ENCODE peak calls at places on chromosomes 3 and 15, in seven cellular contexts. I is ovary, T is left lung, O is HCT116, G is endodermal cell, F is IMR-90, Q is upper lobe of right lung. P is an unnamed sample.

GRCh38 chr3:20066848-20067617 is 26.8 kb downstream of the KAT2B start:
- DNase-seq in I (peak; percentile 46), T (no peak), O (no peak), G (no peak), F (no peak), Q (no peak), P (no peak)

GRCh38 chr15:49506341-49506740 is 83.3 kb downstream of the FGF7 start:
- DNase-seq in I (no peak), T (no peak), O (no peak), G (no peak), F (no peak), Q (no peak), P (no peak)

GRCh38 chr3:22284559-22284958 is 533.5 kb upstream of the ZNF385D start:
- DNase-seq in I (no peak), T (no peak), O (no peak), G (no peak), F (peak; percentile 2), Q (no peak), P (no peak)

GRCh38 chr15:89230277-89230676 is 8.9 kb upstream of the RLBP1 start:
- DNase-seq in I (no peak), T (no peak), O (no peak), G (no peak), F (peak; percentile 7), Q (no peak), P (no peak)

GRCh38 chr15:45869034-45869668 is 234.3 kb downstream of the SQOR start:
- DNase-seq in I (no peak), T (no peak), O (no peak), G (no peak), F (no peak), Q (no peak), P (no peak)

GRCh38 chr15:40825661-40826088 is 2.8 kb downstream of the PPP1R14D start:
- DNase-seq in I (no peak), T (no peak), O (no peak), G (no peak), F (peak; percentile 69), Q (no peak), P (no peak)

GRCh38 chr3:142568393-142569017 is 10.0 kb downstream of the ATR start:
- DNase-seq in I (no peak), T (no peak), O (no peak), G (peak; percentile 88), F (no peak), Q (no peak), P (no peak)

GRCh38 chr15:76340198-76340801 is 3.7 kb downstream of the ISL2 start:
- DNase-seq in I (no peak), T (peak; percentile 82), O (no peak), G (peak; percentile 76), F (no peak), Q (no peak), P (no peak)

GRCh38 chr3:128794067-128794768 is 68.2 kb downstream of the RAB7A start:
- DNase-seq in I (no peak), T (no peak), O (peak; percentile 42), G (no peak), F (peak; percentile 86), Q (no peak), P (no peak)

DNA sequence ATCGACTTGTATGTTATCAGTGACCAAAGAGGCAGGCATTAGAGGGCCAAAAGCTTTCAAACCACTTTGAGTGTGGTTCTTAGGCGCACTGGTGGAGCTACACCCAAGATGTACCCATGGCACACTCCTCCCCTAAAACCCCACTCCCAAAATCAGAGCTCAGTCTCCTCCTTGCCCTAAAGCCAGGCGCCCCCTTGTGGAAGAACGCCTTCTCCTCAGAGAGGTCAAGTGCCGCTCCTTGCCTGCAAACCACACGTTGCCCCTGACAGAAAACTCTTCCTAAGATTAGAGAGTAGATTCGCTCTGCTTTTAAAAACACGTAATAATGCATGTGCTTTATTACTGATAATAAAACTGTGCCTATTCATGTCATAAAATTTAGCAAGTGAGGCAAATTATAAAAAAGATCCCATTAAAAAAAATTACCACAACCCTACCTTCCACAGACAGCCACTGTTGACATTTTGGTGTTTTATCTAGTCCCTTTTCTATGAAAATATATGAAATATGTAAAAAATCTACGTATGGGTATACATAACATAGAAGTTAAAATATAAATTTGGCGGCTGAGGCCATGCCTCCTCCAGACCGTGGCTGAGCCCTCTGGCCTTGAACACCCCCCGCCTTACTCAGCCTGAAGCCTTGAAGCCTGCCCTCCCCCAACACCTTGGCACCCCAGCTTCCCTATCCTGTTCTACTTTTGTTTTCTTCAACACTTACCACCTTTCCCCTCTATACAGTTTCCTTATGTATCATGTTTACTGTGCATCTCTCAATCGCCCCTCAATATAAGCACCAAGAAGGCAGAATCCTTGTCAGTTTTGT is 33.5 kb downstream of the BCL2L10 start:
- DNase-seq in I (peak; percentile 62), T (peak; percentile 89), O (peak; percentile 54), G (peak; percentile 96), F (peak; percentile 56), Q (peak; percentile 89), P (no peak)
- H3K27ac ChIP-seq in I (no peak overlapping the region), T (no peak overlapping the region), O (no peak overlapping the region), G (no peak overlapping the region), F (no peak overlapping the region), Q (no peak overlapping the region), P (no peak overlapping the region)

GRCh38 chr15:83652606-83653204 is 1.2 kb upstream of the ADAMTSL3 start:
- DNase-seq in I (no peak), T (no peak), O (no peak), G (no peak), F (no peak), Q (no peak), P (no peak)

GRCh38 chr15:83653288-83653638 is 660 bp upstream of the ADAMTSL3 start:
- DNase-seq in I (peak; percentile 10), T (peak; percentile 71), O (no peak), G (peak; percentile 84), F (no peak), Q (no peak), P (no peak)

GRCh38 chr15:83655237-83655616 is 1.3 kb downstream of the ADAMTSL3 start:
- DNase-seq in I (no peak), T (no peak), O (no peak), G (no peak), F (no peak), Q (no peak), P (no peak)

GRCh38 chr15:83654379-83655236 is 685 bp downstream of the ADAMTSL3 start:
- DNase-seq in I (no peak), T (peak; percentile 77), O (no peak), G (peak; percentile 87), F (no peak), Q (no peak), P (no peak)

DNA sequence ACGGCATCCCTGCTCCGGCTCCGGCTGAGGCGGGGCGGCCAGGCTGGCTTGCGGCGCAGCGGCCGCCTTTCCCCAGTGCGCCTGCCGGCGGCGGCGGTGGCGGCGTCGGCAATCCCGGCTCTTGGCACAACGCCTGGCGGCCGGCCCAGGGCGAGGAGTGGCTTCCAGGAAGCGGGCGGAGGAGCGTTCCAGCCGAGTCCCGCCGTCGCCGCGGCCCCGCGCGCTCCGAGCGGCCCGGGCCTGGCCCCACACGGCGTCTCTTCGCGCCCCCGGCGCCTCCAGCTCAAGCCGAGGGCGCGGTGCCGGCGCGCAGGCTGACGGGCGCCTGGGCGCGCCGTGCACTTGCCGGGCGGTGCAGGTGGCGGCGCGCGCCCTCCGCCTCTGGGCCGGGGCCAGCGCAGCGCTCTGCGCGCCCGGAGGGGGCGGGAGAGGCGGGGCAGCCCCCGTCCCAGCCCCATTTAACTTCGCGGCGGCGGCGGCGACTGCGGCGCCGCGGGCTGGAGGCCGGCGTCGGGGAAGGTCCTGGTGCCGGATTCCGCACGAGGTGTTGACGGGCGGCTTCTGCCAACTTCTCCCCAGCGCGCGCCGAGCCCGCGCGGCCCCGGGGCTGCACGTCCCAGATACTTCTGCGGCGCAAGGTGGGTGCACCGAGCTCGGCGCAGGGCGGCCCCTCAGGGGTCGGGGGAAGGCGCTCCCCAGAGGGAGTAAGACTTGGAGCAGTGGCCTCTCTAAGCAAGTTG is at the start of gene ADAMTSL3:
- DNase-seq in I (peak; percentile 63), T (peak; percentile 90), O (no peak), G (peak; percentile 89), F (no peak), Q (peak; percentile 91), P (no peak)
- H3K4me3 ChIP-seq in I (peak within 1 kb of the TSS; percentile 66), T (peak within 1 kb of the TSS; percentile 37), O (no peak within 1 kb of the TSS), G (peak within 1 kb of the TSS; percentile 76), F (no peak within 1 kb of the TSS), Q (peak within 1 kb of the TSS; percentile 52), P (peak within 1 kb of the TSS; percentile 51)

GRCh38 chr15:86802244-86802643 is 722.6 kb downstream of the AGBL1 start:
- DNase-seq in I (no peak), T (no peak), O (no peak), G (no peak), F (no peak), Q (no peak), P (no peak)
- H3K27ac ChIP-seq in I (no peak overlapping the region), T (no peak overlapping the region), O (no peak overlapping the region), G (no peak overlapping the region), F (no peak overlapping the region), Q (no peak overlapping the region), P (no peak overlapping the region)

GRCh38 chr3:185439745-185440466 is 58.9 kb downstream of the TMEM41A start:
- DNase-seq in I (no peak), T (no peak), O (no peak), G (no peak), F (no peak), Q (no peak), P (no peak)
- H3K4me3 ChIP-seq in I (no peak overlapping the region), T (no peak overlapping the region), O (no peak overlapping the region), G (no peak overlapping the region), F (no peak overlapping the region), Q (no peak overlapping the region), P (no peak overlapping the region)

GRCh38 chr3:16148213-16148612 is 26.3 kb upstream of the GALNT15 start:
- DNase-seq in I (no peak), T (no peak), O (no peak), G (peak; percentile 7), F (no peak), Q (no peak), P (no peak)

GRCh38 chr3:16150285-16150684 is 24.2 kb upstream of the GALNT15 start:
- DNase-seq in I (no peak), T (no peak), O (no peak), G (peak; percentile 41), F (no peak), Q (no peak), P (no peak)

GRCh38 chr3:16147226-16147625 is 27.3 kb upstream of the GALNT15 start:
- DNase-seq in I (no peak), T (no peak), O (no peak), G (peak; percentile 13), F (peak; percentile 72), Q (no peak), P (no peak)

GRCh38 chr3:16151109-16151508 is 23.4 kb upstream of the GALNT15 start:
- DNase-seq in I (peak; percentile 63), T (no peak), O (no peak), G (no peak), F (peak; percentile 95), Q (no peak), P (no peak)

GRCh38 chr3:16148783-16149182 is 25.7 kb upstream of the GALNT15 start:
- DNase-seq in I (peak; percentile 90), T (no peak), O (no peak), G (no peak), F (peak; percentile 94), Q (no peak), P (no peak)
- H3K27ac ChIP-seq in I (peak overlapping the region; percentile 67), T (no peak overlapping the region), O (no peak overlapping the region), G (no peak overlapping the region), F (peak overlapping the region; percentile 63), Q (no peak overlapping the region), P (peak overlapping the region; percentile 9)

GRCh38 chr3:123657578-123657977 is 72.7 kb upstream of the HACD2 start:
- DNase-seq in I (no peak), T (no peak), O (no peak), G (no peak), F (peak; percentile 38), Q (no peak), P (no peak)
- H3K4me3 ChIP-seq in I (no peak overlapping the region), T (no peak overlapping the region), O (no peak overlapping the region), G (no peak overlapping the region), F (no peak overlapping the region), Q (no peak overlapping the region), P (no peak overlapping the region)